ENCODE peak calls at places on chromosomes 1 and 21, in seven cellular contexts. W is colonic mucosa, R is B cell, M is heart right ventricle, D is psoas muscle, E is astrocyte of the spinal cord, B is MCF 10A. L is an unnamed sample.

GRCh38 chr1:198267921-198268320 is 111.1 kb downstream of the NEK7 start:
- DNase-seq in W (no peak), R (no peak), M (no peak), D (no peak), E (peak; percentile 83), B (no peak), L (no peak)

GRCh38 chr1:20729990-20730689 is 2.4 kb downstream of the SH2D5 start:
- DNase-seq in W (no peak), R (peak; percentile 45), M (no peak), D (no peak), E (no peak), B (no peak), L (no peak)

GRCh38 chr1:19643602-19644419 is at the start of gene NBL1:
- DNase-seq in W (peak; percentile 82), R (peak; percentile 92), M (peak; percentile 83), D (peak; percentile 75), E (peak; percentile 74), B (peak; percentile 55), L (peak; percentile 77)

GRCh38 chr1:21764615-21765423 is 18.1 kb downstream of the USP48 start:
- DNase-seq in W (no peak), R (no peak), M (peak; percentile 47), D (peak; percentile 65), E (peak; percentile 88), B (peak; percentile 96), L (no peak)

GRCh38 chr1:59006309-59006698 is 222.5 kb upstream of the JUN start:
- DNase-seq in W (no peak), R (no peak), M (no peak), D (no peak), E (no peak), B (no peak), L (no peak)

GRCh38 chr1:246794261-246795093 is 70.3 kb downstream of the SCCPDH start:
- DNase-seq in W (no peak), R (no peak), M (no peak), D (no peak), E (no peak), B (peak; percentile 50), L (no peak)

GRCh38 chr1:225825606-225826005 is 15.7 kb downstream of the EPHX1 start:
- DNase-seq in W (no peak), R (no peak), M (no peak), D (no peak), E (no peak), B (no peak), L (no peak)

GRCh38 chr1:16927256-16927655 is 5.5 kb downstream of the CROCC start:
- DNase-seq in W (no peak), R (peak; percentile 42), M (no peak), D (no peak), E (no peak), B (no peak), L (no peak)

GRCh38 chr1:175725684-175726083 is 17.7 kb downstream of the TNR start:
- DNase-seq in W (no peak), R (no peak), M (no peak), D (no peak), E (peak; percentile 25), B (peak; percentile 78), L (no peak)

GRCh38 chr1:192545781-192546521 is 29.6 kb upstream of the RGS1 start:
- DNase-seq in W (no peak), R (no peak), M (no peak), D (no peak), E (no peak), B (peak; percentile 18), L (no peak)

GRCh38 chr21:37028579-37028978 is 22.1 kb downstream of the RIPPLY3 start:
- DNase-seq in W (no peak), R (no peak), M (no peak), D (no peak), E (no peak), B (peak; percentile 33), L (no peak)

GRCh38 chr1:231315887-231316286 is 21.8 kb downstream of the EXOC8 start:
- DNase-seq in W (peak; percentile 30), R (peak; percentile 41), M (peak; percentile 36), D (peak; percentile 33), E (peak; percentile 11), B (peak; percentile 73), L (peak; percentile 51)

GRCh38 chr1:234962340-234962989 is 166.2 kb downstream of the TOMM20 start:
- DNase-seq in W (peak; percentile 46), R (no peak), M (no peak), D (peak; percentile 55), E (peak; percentile 99), B (peak; percentile 80), L (no peak)

GRCh38 chr1:70910013-70910412 is 137.6 kb downstream of the PTGER3 start:
- DNase-seq in W (no peak), R (no peak), M (no peak), D (no peak), E (no peak), B (no peak), L (no peak)

GRCh38 chr1:27934818-27935549 is at the start of gene SMPDL3B:
- DNase-seq in W (peak; percentile 88), R (no peak), M (no peak), D (no peak), E (no peak), B (peak; percentile 71), L (no peak)

GRCh38 chr1:148328884-148329283 is 154.2 kb downstream of the PPIAL4G start:
- DNase-seq in W (no peak), R (no peak), M (no peak), D (no peak), E (no peak), B (no peak), L (no peak)

GRCh38 chr1:28518745-28519341 is 13.0 kb downstream of the RCC1 start:
- DNase-seq in W (peak; percentile 45), R (no peak), M (no peak), D (no peak), E (no peak), B (peak; percentile 47), L (no peak)

GRCh38 chr1:50681931-50682330 is 258.7 kb upstream of the DMRTA2 start:
- DNase-seq in W (no peak), R (no peak), M (no peak), D (no peak), E (no peak), B (peak; percentile 48), L (no peak)

GRCh38 chr21:14303731-14304488 is 79.0 kb downstream of the HSPA13 start:
- DNase-seq in W (no peak), R (no peak), M (no peak), D (no peak), E (no peak), B (no peak), L (no peak)

GRCh38 chr21:14308234-14308633 is 74.7 kb downstream of the HSPA13 start:
- DNase-seq in W (no peak), R (peak; percentile 14), M (no peak), D (no peak), E (no peak), B (no peak), L (no peak)

DNA sequence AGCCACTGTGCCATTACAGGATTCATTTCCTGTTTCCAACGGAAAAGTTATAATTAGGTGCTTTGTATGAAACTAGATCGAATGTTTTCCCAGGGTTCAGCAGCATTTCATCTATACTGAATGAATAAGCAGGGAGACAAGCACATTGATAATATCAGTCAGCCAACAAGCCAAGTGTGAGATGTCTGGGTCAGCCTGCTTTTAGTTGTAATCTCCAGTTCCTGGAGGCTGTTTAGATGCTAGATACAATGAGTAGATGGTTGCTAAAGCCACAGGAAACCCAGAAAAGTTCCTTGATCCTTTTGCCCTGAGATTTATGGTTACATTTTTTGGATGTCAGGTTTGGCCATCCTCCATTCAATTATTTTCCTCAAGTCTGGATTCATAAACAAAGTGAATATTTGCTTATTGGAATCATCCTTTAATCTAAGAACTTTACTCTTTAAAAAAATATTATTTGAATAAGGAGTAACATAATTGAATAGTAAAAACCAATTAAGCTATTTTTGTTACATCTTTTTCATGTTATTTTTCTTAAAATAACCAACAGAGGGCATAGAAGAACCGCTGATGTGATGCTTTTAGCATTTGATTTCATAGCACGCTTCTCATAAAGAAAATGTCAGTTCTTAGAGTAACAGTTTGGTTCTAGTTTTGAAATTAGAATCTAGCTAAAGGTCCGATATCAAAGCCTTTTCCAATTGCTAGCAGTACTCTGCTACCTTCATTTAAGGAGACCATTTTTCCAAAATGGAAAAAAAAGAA is 76.6 kb downstream of the HSPA13 start:
- DNase-seq in W (no peak), R (no peak), M (no peak), D (no peak), E (no peak), B (peak; percentile 46), L (no peak)
- TF ChIP-seq CTCF in W (no peak), R (peak; percentile 45), M (peak; percentile 14), D (peak; percentile 16), E (no peak), B (peak; percentile 55), L (no peak)

GRCh38 chr1:157920748-157921147 is 72.7 kb upstream of the KIRREL1 start:
- DNase-seq in W (no peak), R (no peak), M (no peak), D (no peak), E (no peak), B (no peak), L (no peak)
- TF ChIP-seq CTCF in W (no peak), R (no peak), M (no peak), D (no peak), E (no peak), B (no peak), L (no peak)

GRCh38 chr1:25797939-25798338 is 2.1 kb upstream of the SELENON start:
- DNase-seq in W (no peak), R (no peak), M (no peak), D (no peak), E (no peak), B (peak; percentile 55), L (no peak)
- TF ChIP-seq CTCF in W (peak; percentile 33), R (no peak), M (peak; percentile 58), D (peak; percentile 23), E (peak; percentile 59), B (peak; percentile 40), L (no peak)

GRCh38 chr1:93638981-93639380 is 42.7 kb downstream of the BCAR3 start:
- DNase-seq in W (no peak), R (no peak), M (no peak), D (no peak), E (no peak), B (no peak), L (no peak)

GRCh38 chr1:93633313-93633712 is 48.3 kb downstream of the BCAR3 start:
- DNase-seq in W (no peak), R (no peak), M (no peak), D (no peak), E (no peak), B (no peak), L (no peak)

GRCh38 chr1:93636712-93637111 is 44.9 kb downstream of the BCAR3 start:
- DNase-seq in W (no peak), R (no peak), M (no peak), D (no peak), E (no peak), B (no peak), L (peak; percentile 21)

GRCh38 chr1:93638307-93638847 is 43.3 kb downstream of the BCAR3 start:
- DNase-seq in W (no peak), R (no peak), M (no peak), D (no peak), E (no peak), B (no peak), L (no peak)

GRCh38 chr1:93635614-93636543 is 45.8 kb downstream of the BCAR3 start:
- DNase-seq in W (no peak), R (no peak), M (peak; percentile 33), D (no peak), E (peak; percentile 65), B (no peak), L (peak; percentile 19)
- TF ChIP-seq CTCF in W (no peak), R (no peak), M (no peak), D (no peak), E (no peak), B (no peak), L (no peak)

GRCh38 chr1:18323259-18323658 is 157.5 kb upstream of the KLHDC7A start:
- DNase-seq in W (no peak), R (no peak), M (no peak), D (no peak), E (no peak), B (no peak), L (no peak)
- TF ChIP-seq CTCF in W (no peak), R (no peak), M (no peak), D (no peak), E (no peak), B (no peak), L (no peak)